ENCODE peak calls at places on chromosomes 13 and 19, in seven cellular contexts. O is GM12865, G is caudate nucleus, Z is Calu3, A is H4, K is dermis blood vessel endothelial cell, U is aorta. C is an unnamed sample.

GRCh38 chr13:37306778-37307544 is 201.5 kb upstream of the CSNK1A1L start:
- DNase-seq in O (no peak), G (no peak), Z (peak; percentile 12), A (peak; percentile 85), K (peak; percentile 75), U (no peak), C (peak; percentile 86)

GRCh38 chr13:105573134-105573533 is 962.3 kb downstream of the EFNB2 start:
- DNase-seq in O (no peak), G (no peak), Z (no peak), A (no peak), K (no peak), U (no peak), C (no peak)

GRCh38 chr19:48498922-48499321 is 12.7 kb downstream of the LMTK3 start:
- DNase-seq in O (no peak), G (no peak), Z (peak; percentile 41), A (no peak), K (no peak), U (no peak), C (no peak)

GRCh38 chr19:44092108-44092507 is 2.1 kb upstream of the ZNF224 start:
- DNase-seq in O (no peak), G (no peak), Z (no peak), A (no peak), K (no peak), U (no peak), C (no peak)

GRCh38 chr13:43232144-43232840 is 208.9 kb downstream of the DNAJC15 start:
- DNase-seq in O (no peak), G (no peak), Z (no peak), A (no peak), K (no peak), U (no peak), C (no peak)

GRCh38 chr13:72295173-72295572 is 428.2 kb upstream of the DACH1 start:
- DNase-seq in O (no peak), G (no peak), Z (no peak), A (no peak), K (peak; percentile 0), U (no peak), C (no peak)

GRCh38 chr13:94061316-94061715 is 418.2 kb downstream of the DCT start:
- DNase-seq in O (no peak), G (no peak), Z (no peak), A (peak; percentile 11), K (no peak), U (no peak), C (peak; percentile 54)

GRCh38 chr19:41351339-41352245 is 2.1 kb downstream of the TGFB1 start:
- DNase-seq in O (peak; percentile 88), G (no peak), Z (peak; percentile 75), A (no peak), K (peak; percentile 76), U (peak; percentile 82), C (peak; percentile 94)

GRCh38 chr13:112968910-112969691 is at the start of gene MCF2L:
- DNase-seq in O (peak; percentile 3), G (no peak), Z (peak; percentile 23), A (no peak), K (peak; percentile 51), U (no peak), C (peak; percentile 52)